ENCODE peak calls at places on chromosome 12, in six cellular contexts. E is prostate gland, X is colonic mucosa, K is GM23338, S is HepG2, P is Peyer's patch. A is an unnamed sample. For H3K4me1, the result is how much of the 10 kb centered on the place peaks cover.

GRCh38 chr12:80216890-80217559 is 117.7 kb downstream of the OTOGL start:
- DNase-seq in K (peak), E (no peak), P (no peak), X (no peak), S (no peak), A (no peak)

GRCh38 chr12:45989277-45989856 is 1.0 kb downstream of the SCAF11 start:
- DNase-seq in E (no peak), S (no peak), P (no peak), K (peak), X (no peak), A (no peak)

GRCh38 chr12:12705833-12706520 is 10.0 kb upstream of the GPR19 start:
- DNase-seq in P (peak), E (no peak), X (no peak), S (no peak), K (no peak), A (peak)

GRCh38 chr12:118633071-118633470 is 256.7 kb downstream of the SUDS3 start:
- DNase-seq in K (peak), P (no peak), E (no peak), S (no peak), X (no peak), A (no peak)

GRCh38 chr12:2944401-2945047 is 14.7 kb upstream of the TEAD4 start:
- DNase-seq in S (peak), P (peak), E (peak), X (peak), K (peak), A (peak)

GRCh38 chr12:52232916-52233461 is at the start of gene KRT7:
- DNase-seq in E (no peak), K (peak), P (no peak), S (no peak), X (no peak), A (no peak)

GRCh38 chr12:67649165-67650126 is 901 bp downstream of the DYRK2 start:
- DNase-seq in S (no peak), P (peak), E (peak), K (peak), X (peak), A (peak)

GRCh38 chr12:132444957-132445883 is 44.7 kb upstream of the FBRSL1 start:
- DNase-seq in E (peak), K (peak), P (peak), S (no peak), X (peak), A (no peak)

GRCh38 chr12:55876110-55876509 is 33.4 kb upstream of the MMP19 start:
- DNase-seq in K (no peak), P (no peak), E (no peak), S (no peak), X (no peak), A (no peak)

GRCh38 chr12:72089678-72090077 is 151.0 kb downstream of the TPH2 start:
- DNase-seq in X (no peak), P (no peak), E (no peak), S (no peak), K (no peak), A (no peak)

GRCh38 chr12:54033980-54034783 is 1.3 kb downstream of the HOXC5 start:
- DNase-seq in X (no peak), E (no peak), S (no peak), K (peak), P (no peak), A (peak)

GRCh38 chr12:42474391-42474790 is 115.2 kb downstream of the PRICKLE1 start:
- DNase-seq in K (no peak), E (no peak), P (no peak), X (no peak), S (no peak), A (no peak)

GRCh38 chr12:100447405-100447804 is 26.3 kb upstream of the NR1H4 start:
- DNase-seq in E (no peak), X (no peak), K (peak), P (no peak), S (no peak), A (no peak)

GRCh38 chr12:19794116-19794515 is 354.8 kb downstream of the AEBP2 start:
- DNase-seq in E (no peak), P (no peak), K (no peak), S (no peak), X (no peak), A (no peak)

GRCh38 chr12:16324772-16325171 is 22.7 kb upstream of the MGST1 start:
- DNase-seq in K (no peak), E (no peak), S (no peak), P (no peak), X (no peak), A (no peak)

GRCh38 chr12:123712780-123713319 is 697 bp downstream of the ATP6V0A2 start:
- DNase-seq in X (peak), S (peak), E (no peak), K (no peak), P (no peak), A (no peak)

GRCh38 chr12:121958521-121959240 is 40.3 kb downstream of the CFAP251 start:
- DNase-seq in E (no peak), S (no peak), K (peak), X (no peak), P (no peak), A (no peak)

GRCh38 chr12:47751561-47751960 is 7.1 kb downstream of the RAPGEF3 start:
- DNase-seq in K (no peak), P (no peak), E (no peak), X (no peak), S (no peak), A (no peak)

GRCh38 chr12:38653650-38654049 is 251.7 kb downstream of the CPNE8 start:
- DNase-seq in X (no peak), S (no peak), K (no peak), E (no peak), P (no peak), A (no peak)

GRCh38 chr12:127515941-127516340 is 751.0 kb upstream of the TMEM132C start:
- DNase-seq in X (no peak), K (no peak), P (no peak), E (no peak), S (no peak), A (no peak)

GRCh38 chr12:127149226-127149964 is 1117.6 kb upstream of the TMEM132C start:
- DNase-seq in P (no peak), S (no peak), K (no peak), X (no peak), E (no peak), A (no peak)

GRCh38 chr12:123961585-123961984 is 11.0 kb downstream of the CCDC92 start:
- DNase-seq in P (no peak), S (no peak), E (peak), X (peak), K (no peak), A (no peak)

GRCh38 chr12:108772247-108772646 is 40.9 kb upstream of the CORO1C start:
- DNase-seq in K (peak), S (no peak), P (no peak), X (no peak), E (no peak), A (peak)

GRCh38 chr12:76996983-76997382 is 68.4 kb downstream of the E2F7 start:
- DNase-seq in K (no peak), P (no peak), S (no peak), E (no peak), X (no peak), A (no peak)

GRCh38 chr12:52884526-52885293 is 20.2 kb downstream of the KRT8 start:
- DNase-seq in K (peak), X (peak), E (peak), P (peak), S (peak), A (peak)

GRCh38 chr12:131087302-131087818 is 133.7 kb downstream of the ADGRD1 start:
- DNase-seq in X (no peak), P (peak), S (no peak), K (no peak), E (no peak), A (peak)

GRCh38 chr12:128026696-128027574 is 240.0 kb upstream of the TMEM132C start:
- DNase-seq in K (no peak), P (peak), E (no peak), X (peak), S (no peak), A (no peak)

GRCh38 chr12:122533841-122534240 is 6.8 kb downstream of the KNTC1 start:
- DNase-seq in K (no peak), X (no peak), S (no peak), E (no peak), P (no peak), A (no peak)

GRCh38 chr12:77723308-77723707 is 107.4 kb upstream of the NAV3 start:
- DNase-seq in E (peak), P (no peak), K (no peak), X (no peak), S (no peak), A (no peak)

GRCh38 chr12:89016970-89017778 is 335.1 kb downstream of the DUSP6 start:
- DNase-seq in E (peak), X (peak), P (peak), S (peak), K (peak), A (peak)

GRCh38 chr12:25458047-25458552 is 95.0 kb downstream of the LMNTD1 start:
- DNase-seq in K (no peak), S (peak), P (no peak), X (no peak), E (no peak), A (no peak)

GRCh38 chr12:115437061-115437567 is 753.1 kb upstream of the TBX3 start:
- DNase-seq in S (peak), X (no peak), K (peak), E (no peak), P (no peak), A (no peak)

GRCh38 chr12:904010-904414 is 45.5 kb downstream of the RAD52 start:
- DNase-seq in X (no peak), P (no peak), E (no peak), K (no peak), S (no peak), A (no peak)

GRCh38 chr12:127984386-127985055 is 282.4 kb upstream of the TMEM132C start:
- DNase-seq in X (no peak), K (no peak), E (no peak), S (no peak), P (no peak), A (no peak)

GRCh38 chr12:12461281-12461922 is 101.3 kb downstream of the DUSP16 start:
- DNase-seq in K (no peak), S (no peak), P (no peak), X (no peak), E (no peak), A (no peak)

GRCh38 chr12:62933871-62934798 is 815 bp downstream of the PPM1H start:
- DNase-seq in X (peak), E (peak), K (peak), S (no peak), P (no peak), A (peak)

GRCh38 chr12:121947966-121948365 is 29.6 kb downstream of the CFAP251 start:
- DNase-seq in X (no peak), E (no peak), P (no peak), K (no peak), S (no peak), A (no peak)

GRCh38 chr12:46664771-46665287 is 161.0 kb downstream of the SLC38A4 start:
- DNase-seq in K (no peak), P (no peak), S (peak), X (no peak), E (peak), A (no peak)

GRCh38 chr12:24008166-24008565 is 58.7 kb upstream of the SOX5 start:
- DNase-seq in S (no peak), E (no peak), P (no peak), K (no peak), X (no peak), A (no peak)
- H3K4me1 ChIP-seq in S (under half), E (under half), P (under half), K (under half), X (under half), A (under half)

GRCh38 chr12:105378821-105379400 is 48.4 kb downstream of the C12orf75 start:
- DNase-seq in E (no peak), P (no peak), S (peak), X (no peak), K (no peak), A (no peak)
- TF ChIP-seq CTCF in E (no peak), P (peak), S (peak), X (no peak), K (peak), A (peak)

DNA sequence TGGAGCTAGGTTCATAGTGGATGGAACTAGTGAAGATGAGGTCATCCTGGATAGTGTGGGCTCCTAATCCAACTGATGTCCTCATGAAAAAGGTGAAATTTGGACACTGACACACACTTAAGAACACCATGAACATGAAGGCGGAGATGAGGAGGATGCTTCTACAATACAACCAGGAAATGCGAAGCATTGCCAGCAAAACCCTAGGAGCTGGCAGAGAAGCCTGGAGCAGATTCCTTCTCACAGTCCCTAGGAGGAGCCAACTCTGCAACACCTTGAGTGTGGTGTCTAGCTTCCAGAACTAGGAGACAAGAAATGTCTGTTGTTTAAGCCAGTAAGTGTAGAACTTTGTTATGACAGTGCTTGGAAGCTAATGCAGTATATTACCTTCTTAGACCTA is 192.0 kb upstream of the PWP1 start:
- DNase-seq in S (no peak), P (no peak), E (peak), X (no peak), K (no peak), A (no peak)
- H3K4me1 ChIP-seq in S (under half), P (under half), E (under half), X (under half), K (under half), A (under half)

GRCh38 chr12:56905852-56906251 is 28.4 kb downstream of the SDR9C7 start:
- DNase-seq in S (no peak), X (no peak), E (no peak), P (no peak), K (no peak), A (no peak)
- TF ChIP-seq CTCF in S (no peak), X (no peak), E (no peak), P (no peak), K (no peak), A (no peak)

DNA sequence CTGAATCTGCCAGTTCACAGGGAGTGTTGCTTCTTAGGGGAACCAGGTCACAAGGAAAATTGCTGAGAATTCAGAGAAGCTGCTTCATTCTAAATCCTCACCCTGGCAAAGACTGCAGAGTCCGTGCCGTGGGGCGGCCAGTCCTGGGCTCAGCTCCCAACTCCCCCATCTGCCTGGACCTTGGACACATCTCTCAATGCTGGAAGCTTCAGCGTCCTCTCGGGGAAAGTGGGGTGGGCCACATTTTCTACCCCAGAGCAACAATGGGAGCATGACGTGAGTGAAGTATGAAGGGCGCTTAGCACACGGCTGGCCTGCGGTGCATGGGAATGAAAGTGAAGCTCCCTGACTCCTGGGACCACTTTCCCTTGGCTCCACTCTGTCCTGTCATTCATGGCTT is 31.2 kb downstream of the HVCN1 start:
- DNase-seq in K (no peak), S (peak), P (no peak), X (no peak), E (no peak), A (no peak)
- H3K4me1 ChIP-seq in K (under half), S (under half), P (under half), X (under half), E (under half), A (under half)

DNA sequence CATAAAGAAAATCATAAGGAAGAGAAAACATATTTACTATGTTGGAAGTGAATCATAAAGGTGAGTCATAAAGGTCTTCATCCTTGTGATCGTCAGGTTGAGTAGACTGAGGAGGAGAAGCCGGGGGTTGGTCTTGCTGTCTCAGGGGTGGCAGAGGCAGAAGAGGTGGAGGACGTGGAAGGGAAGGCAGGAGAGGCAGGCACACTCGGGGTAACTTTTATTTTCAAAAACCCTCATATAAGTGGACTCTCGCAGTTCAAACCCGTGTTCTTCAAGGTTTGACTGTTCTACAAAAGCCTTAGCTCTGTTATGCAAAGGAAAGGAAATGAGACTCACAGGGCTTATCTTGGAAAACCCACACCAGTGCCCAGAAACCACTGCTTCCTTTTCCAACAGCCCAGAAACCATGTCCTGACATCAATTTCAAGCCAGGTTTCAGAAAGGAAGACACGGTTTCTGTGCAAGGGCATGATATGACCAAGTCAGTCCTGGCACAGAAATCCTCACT is 14.0 kb downstream of the SMCO2 start:
- DNase-seq in K (no peak), X (peak), P (no peak), S (no peak), E (no peak), A (no peak)
- TF ChIP-seq CTCF in K (no peak), X (no peak), P (no peak), S (no peak), E (no peak), A (no peak)